ENCODE peak calls at places on chromosomes 13 and 19, in four cellular contexts. H is body of pancreas, K is transverse colon, P is neural crest cell. Y is an unnamed sample.

GRCh38 chr19:48925240-48925843 is 8.2 kb upstream of the DHDH start:
- DNase-seq in H (no peak), K (no peak), P (no peak), Y (no peak)

GRCh38 chr13:106314417-106314816 is 221.0 kb downstream of the EFNB2 start:
- DNase-seq in H (no peak), K (no peak), P (no peak), Y (no peak)

GRCh38 chr19:6589711-6590457 is 1.1 kb downstream of the CD70 start:
- DNase-seq in H (no peak), K (no peak), P (no peak), Y (no peak)

GRCh38 chr19:53424968-53425597 is 6.7 kb upstream of the ZNF761 start:
- DNase-seq in H (peak), K (peak), P (peak), Y (peak)

GRCh38 chr19:5676105-5676671 is 4.1 kb downstream of the MICOS13 start:
- DNase-seq in H (no peak), K (no peak), P (no peak), Y (no peak)

GRCh38 chr13:25677956-25678355 is 306.2 kb downstream of the ATP8A2 start:
- DNase-seq in H (no peak), K (no peak), P (no peak), Y (no peak)

GRCh38 chr19:43439183-43440063 is 24.7 kb downstream of the TEX101 start:
- DNase-seq in H (no peak), K (no peak), P (no peak), Y (no peak)

GRCh38 chr19:34226036-34226435 is 28.3 kb upstream of the GARRE1 start:
- DNase-seq in H (no peak), K (no peak), P (no peak), Y (no peak)

GRCh38 chr19:48170817-48171347 is 402 bp downstream of the ZSWIM9 start:
- DNase-seq in H (no peak), K (no peak), P (no peak), Y (no peak)

GRCh38 chr19:2425622-2426581 is 1.5 kb downstream of the TIMM13 start:
- DNase-seq in H (no peak), K (no peak), P (no peak), Y (no peak)
- TF ChIP-seq CTCF in H (no peak), K (no peak), P (no peak), Y (no peak)

DNA sequence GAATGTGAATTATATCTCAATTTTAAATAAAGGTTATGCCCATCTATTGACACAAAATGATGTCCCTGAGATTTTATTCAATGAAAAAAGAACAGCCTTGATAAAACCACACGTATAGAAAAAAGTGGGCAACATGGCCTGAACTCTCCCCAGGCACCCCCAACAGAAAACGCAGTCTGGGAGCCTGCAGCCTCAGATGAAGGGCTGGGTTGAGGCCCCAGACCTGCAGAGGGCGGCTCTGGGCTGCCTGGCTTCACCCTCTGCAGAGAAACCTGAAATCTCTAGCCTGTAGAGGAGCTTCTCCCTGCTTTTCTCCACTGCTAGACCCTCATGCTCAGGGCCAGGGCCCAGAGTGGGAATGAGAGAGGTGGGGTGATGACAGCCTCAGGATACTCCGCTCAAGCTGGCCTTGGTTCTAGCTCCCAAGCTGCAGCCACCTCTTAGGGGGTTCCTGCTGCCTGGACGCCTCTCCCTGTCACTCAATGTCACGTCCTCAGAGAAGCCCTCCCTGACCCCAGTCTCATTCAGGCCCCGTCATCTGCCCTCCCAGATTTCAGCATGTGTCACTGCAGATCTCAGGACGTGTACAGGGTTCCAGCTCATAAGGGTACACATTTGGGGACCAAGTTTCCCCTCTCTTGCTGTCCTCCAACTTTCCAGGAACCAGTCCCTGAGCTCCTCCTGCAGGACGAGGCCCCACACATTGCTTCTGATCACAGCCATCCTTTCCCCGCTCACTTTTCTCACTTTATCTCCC is 1.8 kb downstream of the MBD3 start:
- DNase-seq in H (no peak), K (peak), P (no peak), Y (no peak)
- TF ChIP-seq CTCF in H (no peak), K (no peak), P (peak), Y (no peak)

DNA sequence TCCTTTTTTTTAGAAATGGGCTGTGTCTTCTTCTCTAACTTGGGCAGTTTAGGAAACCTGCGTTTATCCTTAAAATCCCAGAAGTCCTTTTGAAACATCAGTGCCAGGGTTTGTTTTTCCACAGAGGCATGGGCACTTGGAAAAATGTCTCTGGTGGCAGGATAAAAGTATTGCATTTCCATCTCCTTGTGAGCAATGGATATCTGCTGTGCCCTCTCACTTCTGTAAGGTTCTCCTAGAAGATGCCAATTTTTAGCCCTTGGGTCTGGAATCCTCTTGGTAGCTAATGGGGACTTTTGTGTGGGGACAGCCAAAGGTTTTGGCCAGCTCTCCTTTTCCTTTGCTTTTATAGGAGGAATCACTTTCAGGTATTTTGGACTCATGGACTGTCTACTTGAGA is 21.0 kb downstream of the WDR87 start:
- DNase-seq in H (no peak), K (no peak), P (no peak), Y (no peak)
- TF ChIP-seq CTCF in H (no peak), K (no peak), P (no peak), Y (no peak)

DNA sequence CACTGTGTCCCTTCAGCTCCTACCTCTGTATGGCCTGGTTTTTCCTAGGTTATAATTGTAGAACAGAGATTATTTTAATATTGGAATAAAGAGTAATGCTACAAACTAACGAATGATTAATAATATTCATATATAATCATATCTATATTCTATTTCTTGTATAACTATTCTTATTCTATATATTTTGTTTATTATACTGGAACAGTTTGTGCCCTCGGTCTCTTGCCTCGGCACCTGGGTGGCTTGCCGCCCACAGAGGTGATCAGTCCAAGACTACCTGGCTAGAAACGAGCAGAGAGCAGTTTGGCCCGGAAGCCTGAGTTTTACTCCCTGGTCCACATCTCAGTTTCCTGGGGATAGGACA is 3.9 kb upstream of the SLC27A1 start:
- DNase-seq in H (no peak), K (no peak), P (no peak), Y (no peak)
- TF ChIP-seq CTCF in H (no peak), K (peak), P (peak), Y (no peak)